ENCODE peak calls at places on chromosome 13, in seven cellular contexts. O, W, R, H, Q, P and Z are unnamed samples.

GRCh38 chr13:50267917-50268316 is 252.7 kb downstream of the KCNRG start:
- DNase-seq in Q (no peak), P (no peak), R (no peak), O (no peak), W (no peak), H (no peak), Z (no peak)

GRCh38 chr13:75978815-75979214 is 342.7 kb downstream of the LMO7 start:
- DNase-seq in P (no peak), H (no peak), Q (no peak), R (no peak), W (no peak), O (no peak), Z (no peak)

GRCh38 chr13:23753523-23753922 is 135.7 kb downstream of the MIPEP start:
- DNase-seq in W (no peak), Q (peak; percentile 47), P (no peak), R (no peak), O (no peak), H (no peak), Z (no peak)

GRCh38 chr13:61777902-61778301 is 362.3 kb upstream of the PCDH20 start:
- DNase-seq in Q (no peak), H (no peak), O (no peak), P (no peak), R (no peak), W (no peak), Z (no peak)

GRCh38 chr13:35598790-35599369 is 122.4 kb upstream of the MAB21L1 start:
- DNase-seq in W (no peak), O (no peak), Q (no peak), H (no peak), R (no peak), P (no peak), Z (no peak)

GRCh38 chr13:108961542-108962125 is 332.2 kb downstream of the MYO16 start:
- DNase-seq in R (no peak), Q (peak; percentile 69), P (peak; percentile 22), O (no peak), W (no peak), H (no peak), Z (no peak)

GRCh38 chr13:94928127-94928526 is 215.8 kb upstream of the SOX21 start:
- DNase-seq in P (no peak), Q (no peak), R (no peak), H (no peak), W (no peak), O (no peak), Z (no peak)

GRCh38 chr13:30870049-30870884 is 35.8 kb upstream of the MEDAG start:
- DNase-seq in R (peak; percentile 94), O (peak; percentile 81), P (no peak), Q (peak; percentile 93), W (peak; percentile 85), H (peak; percentile 69), Z (peak; percentile 96)

GRCh38 chr13:26025196-26025595 is 26.6 kb downstream of the SHISA2 start:
- DNase-seq in W (no peak), O (no peak), P (no peak), R (no peak), Q (no peak), H (no peak), Z (no peak)

GRCh38 chr13:30346159-30346788 is 38.9 kb upstream of the KATNAL1 start:
- DNase-seq in P (no peak), W (no peak), H (no peak), Q (no peak), O (no peak), R (no peak), Z (no peak)

GRCh38 chr13:48979892-48980291 is 4.2 kb downstream of the FNDC3A start:
- DNase-seq in Q (no peak), R (no peak), O (no peak), W (no peak), P (no peak), H (no peak), Z (no peak)

GRCh38 chr13:52994051-52994450 is 34.6 kb upstream of the OLFM4 start:
- DNase-seq in Q (no peak), O (no peak), W (no peak), H (no peak), P (no peak), R (no peak), Z (no peak)

GRCh38 chr13:113592571-113592970 is 8.0 kb downstream of the TFDP1 start:
- DNase-seq in O (peak; percentile 27), H (no peak), W (peak; percentile 45), P (no peak), Q (no peak), R (peak; percentile 8), Z (no peak)

GRCh38 chr13:108178105-108178504 is 37.2 kb downstream of the LIG4 start:
- DNase-seq in H (no peak), P (no peak), Q (no peak), W (no peak), O (no peak), R (no peak), Z (no peak)

GRCh38 chr13:19862511-19863313 is 737 bp downstream of the ZMYM5 start:
- DNase-seq in H (peak; percentile 71), R (peak; percentile 16), P (no peak), Q (peak; percentile 43), W (peak; percentile 62), O (no peak), Z (peak; percentile 79)

GRCh38 chr13:108496364-108497215 is 132.8 kb upstream of the MYO16 start:
- DNase-seq in W (no peak), O (no peak), P (no peak), H (no peak), R (no peak), Q (peak; percentile 51), Z (no peak)

GRCh38 chr13:112971288-112971643 is 2.3 kb downstream of the MCF2L start:
- DNase-seq in O (peak; percentile 33), R (no peak), P (no peak), W (peak; percentile 57), Q (no peak), H (peak; percentile 33), Z (peak; percentile 38)

GRCh38 chr13:24923305-24923640 is 159.3 kb downstream of the RNF17 start:
- DNase-seq in Q (no peak), O (no peak), P (no peak), H (no peak), R (no peak), W (no peak), Z (no peak)

GRCh38 chr13:42970824-42971669 is 21.0 kb downstream of the EPSTI1 start:
- DNase-seq in O (no peak), P (no peak), W (peak; percentile 65), Q (peak; percentile 86), R (no peak), H (no peak), Z (no peak)

GRCh38 chr13:84648069-84648640 is 765.9 kb upstream of the SLITRK1 start:
- DNase-seq in R (no peak), H (no peak), Q (no peak), W (no peak), P (no peak), O (no peak), Z (no peak)

GRCh38 chr13:46374710-46375109 is 12.3 kb downstream of the RUBCNL start:
- DNase-seq in W (no peak), R (no peak), H (no peak), P (no peak), Q (no peak), O (no peak), Z (no peak)

GRCh38 chr13:97724450-97724849 is 229.0 kb upstream of the IPO5 start:
- DNase-seq in W (no peak), H (no peak), R (no peak), P (no peak), Q (no peak), O (no peak), Z (no peak)
- H3K4me3 ChIP-seq in W (no peak overlapping the region), H (no peak overlapping the region), R (no peak overlapping the region), P (no peak overlapping the region), Q (no peak overlapping the region), O (no peak overlapping the region), Z (no peak overlapping the region)

DNA sequence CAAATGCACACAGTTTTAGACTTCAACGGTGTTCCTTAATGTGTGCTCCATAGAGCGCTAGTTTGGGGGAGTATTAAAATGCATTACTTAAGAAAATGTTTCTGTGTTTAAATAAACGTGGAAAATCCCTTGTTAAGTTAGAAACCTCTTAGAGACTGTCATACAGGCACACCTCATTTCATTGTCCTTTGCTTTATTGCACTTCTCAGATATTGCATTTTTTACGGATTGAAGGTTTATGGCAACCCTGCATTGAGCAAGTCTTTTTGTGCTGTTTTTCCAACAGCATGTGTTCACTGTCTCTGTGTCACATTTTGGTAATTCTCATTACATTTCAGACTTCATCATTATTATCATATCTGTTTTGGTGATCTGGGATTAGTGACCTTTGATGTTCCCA is 244.0 kb downstream of the GGACT start:
- DNase-seq in P (no peak), R (no peak), W (no peak), O (no peak), H (no peak), Q (no peak), Z (no peak)
- H3K36me3 ChIP-seq in P (no peaks in the 10 kb centered on the region), R (no peaks in the 10 kb centered on the region), W (no peaks in the 10 kb centered on the region), O (no peaks in the 10 kb centered on the region), H (no peaks in the 10 kb centered on the region), Q (no peaks in the 10 kb centered on the region), Z (no peaks in the 10 kb centered on the region)

DNA sequence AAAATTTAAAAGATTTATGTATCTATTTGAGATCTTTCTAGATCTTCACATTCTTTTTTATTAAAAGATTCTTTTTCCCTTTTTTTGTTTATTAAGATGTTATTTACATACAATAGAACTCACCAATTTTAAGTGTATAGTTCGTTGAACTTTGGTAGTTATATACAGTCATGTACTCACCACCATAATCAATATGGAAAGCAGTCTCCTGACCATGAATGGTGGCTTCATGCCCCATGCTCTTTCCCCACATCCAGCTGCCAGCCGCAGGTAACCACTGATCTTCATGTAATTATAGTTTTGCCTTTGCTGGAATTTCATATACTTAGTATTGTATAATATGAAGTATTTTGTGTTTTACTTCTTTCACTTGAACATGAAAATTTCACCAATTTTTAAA is 20.6 kb upstream of the GPR183 start:
- DNase-seq in W (no peak), H (no peak), R (no peak), P (no peak), O (no peak), Q (no peak), Z (no peak)
- H3K27ac ChIP-seq in W (no peak overlapping the region), H (no peak overlapping the region), R (no peak overlapping the region), P (no peak overlapping the region), O (no peak overlapping the region), Q (no peak overlapping the region), Z (no peak overlapping the region)

GRCh38 chr13:73714522-73714921 is 419.7 kb downstream of the KLF12 start:
- DNase-seq in W (no peak), H (no peak), P (no peak), Q (no peak), R (no peak), O (no peak), Z (no peak)
- H3K4me3 ChIP-seq in W (no peak overlapping the region), H (no peak overlapping the region), P (no peak overlapping the region), Q (no peak overlapping the region), R (no peak overlapping the region), O (no peak overlapping the region), Z (no peak overlapping the region)

DNA sequence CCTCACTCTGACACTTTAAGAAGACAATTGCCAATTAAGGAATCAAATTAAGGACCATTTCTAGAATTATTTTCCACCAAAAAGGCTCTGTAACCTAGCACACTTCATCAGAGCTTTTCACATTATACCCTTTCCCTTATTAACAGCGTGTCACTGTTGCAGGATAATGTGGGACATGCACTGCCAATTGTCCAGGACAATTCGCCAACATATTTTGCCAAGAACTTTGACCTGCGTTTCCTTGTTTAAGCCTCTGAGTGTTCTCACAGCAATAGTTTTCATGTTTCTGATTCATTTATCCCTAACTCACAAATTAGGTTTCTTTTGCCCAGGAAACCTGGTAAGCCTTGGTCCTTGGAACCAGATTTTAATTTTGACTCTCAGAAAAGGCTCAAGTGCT is 13.3 kb downstream of the COL4A1 start:
- DNase-seq in W (peak; percentile 52), P (no peak), O (no peak), H (no peak), R (no peak), Q (no peak), Z (no peak)
- H3K36me3 ChIP-seq in W (peaks cover 4% of the 10 kb centered on the region), P (no peaks in the 10 kb centered on the region), O (no peaks in the 10 kb centered on the region), H (no peaks in the 10 kb centered on the region), R (no peaks in the 10 kb centered on the region), Q (no peaks in the 10 kb centered on the region), Z (no peaks in the 10 kb centered on the region)